ENCODE peak calls at places on chromosomes 16 and 17, in nine cellular contexts. Y is omental fat pad, L is OCI-LY7, M is fibroblast of the aortic adventitia, S is MCF 10A, Q is choroid plexus epithelial cell, U is left ventricle myocardium inferior, W is glutamatergic neuron, F is hepatocyte. B is an unnamed sample.

GRCh38 chr16:27242868-27243590 is 25.5 kb downstream of the NSMCE1 start:
- DNase-seq in Y (peak), L (no peak), M (peak), S (no peak), Q (peak), U (no peak), W (no peak), F (no peak), B (no peak)

GRCh38 chr16:66476328-66477027 is 49.4 kb downstream of the BEAN1 start:
- DNase-seq in Y (no peak), L (peak), M (no peak), S (peak), Q (peak), U (no peak), W (no peak), F (no peak), B (no peak)

GRCh38 chr16:49827806-49828428 is 28.0 kb downstream of the ZNF423 start:
- DNase-seq in Y (no peak), L (no peak), M (peak), S (no peak), Q (no peak), U (no peak), W (no peak), F (no peak), B (no peak)

GRCh38 chr17:73445466-73445865 is 133.7 kb upstream of the CDC42EP4 start:
- DNase-seq in Y (no peak), L (no peak), M (no peak), S (no peak), Q (no peak), U (no peak), W (no peak), F (no peak), B (no peak)

GRCh38 chr17:29524692-29525091 is 42.1 kb downstream of the ABHD15 start:
- DNase-seq in Y (no peak), L (no peak), M (no peak), S (no peak), Q (no peak), U (no peak), W (no peak), F (no peak), B (no peak)

GRCh38 chr16:873243-873661 is 72.7 kb upstream of the GNG13 start:
- DNase-seq in Y (no peak), L (no peak), M (no peak), S (no peak), Q (no peak), U (peak), W (peak), F (no peak), B (no peak)

GRCh38 chr16:22694887-22695382 is 119.0 kb upstream of the HS3ST2 start:
- DNase-seq in Y (no peak), L (no peak), M (peak), S (no peak), Q (peak), U (no peak), W (no peak), F (no peak), B (no peak)

GRCh38 chr16:10266809-10267208 is 84.6 kb upstream of the GRIN2A start:
- DNase-seq in Y (no peak), L (no peak), M (no peak), S (no peak), Q (no peak), U (no peak), W (no peak), F (no peak), B (no peak)

GRCh38 chr17:3535253-3535995 is 22.2 kb downstream of the TRPV3 start:
- DNase-seq in Y (no peak), L (peak), M (peak), S (no peak), Q (peak), U (peak), W (peak), F (peak), B (no peak)

GRCh38 chr16:15032547-15033308 is 23.1 kb downstream of the NTAN1 start:
- DNase-seq in Y (no peak), L (no peak), M (no peak), S (no peak), Q (peak), U (no peak), W (no peak), F (no peak), B (no peak)

GRCh38 chr17:80045703-80046102 is 9.3 kb downstream of the CCDC40 start:
- DNase-seq in Y (no peak), L (no peak), M (no peak), S (no peak), Q (no peak), U (no peak), W (no peak), F (no peak), B (no peak)

GRCh38 chr16:73042807-73043206 is 5.1 kb downstream of the ZFHX3 start:
- DNase-seq in Y (no peak), L (no peak), M (no peak), S (no peak), Q (no peak), U (no peak), W (no peak), F (no peak), B (no peak)

GRCh38 chr17:1156864-1157263 is 22.9 kb downstream of the ABR start:
- DNase-seq in Y (no peak), L (no peak), M (no peak), S (no peak), Q (no peak), U (no peak), W (no peak), F (no peak), B (no peak)

DNA sequence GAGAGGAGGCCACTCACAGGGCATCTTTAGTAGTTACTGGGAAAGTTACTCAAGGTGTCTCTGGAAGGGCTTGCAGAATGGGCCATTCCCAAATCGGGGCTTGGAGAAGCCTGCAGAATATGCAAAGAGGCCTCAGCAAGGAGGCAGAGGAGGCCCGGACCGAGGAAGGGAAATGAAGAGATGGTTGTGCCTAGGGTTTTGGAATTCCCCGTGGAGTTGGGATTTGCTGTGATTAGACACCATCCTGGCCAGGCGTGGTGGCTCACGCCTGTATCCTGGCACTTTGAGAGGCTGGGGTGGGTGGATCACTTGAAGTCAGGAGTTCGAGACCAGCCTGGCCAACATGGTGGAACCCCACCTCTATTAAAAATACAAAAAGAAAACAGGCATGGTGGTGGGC is 193.0 kb downstream of the IRF8 start:
- DNase-seq in Y (no peak), L (no peak), M (no peak), S (no peak), Q (no peak), U (no peak), W (no peak), F (no peak), B (no peak)
- TF ChIP-seq CTCF in Y (no peak), L (no peak), M (no peak), S (no peak), Q (no peak), U (no peak), W (no peak), F (no peak), B (no peak)

GRCh38 chr17:76104140-76104895 is 731 bp upstream of the EXOC7 start:
- DNase-seq in Y (no peak), L (no peak), M (no peak), S (no peak), Q (no peak), U (no peak), W (no peak), F (no peak), B (no peak)

GRCh38 chr17:76102944-76103273 is 678 bp downstream of the EXOC7 start:
- DNase-seq in Y (no peak), L (no peak), M (no peak), S (no peak), Q (no peak), U (no peak), W (no peak), F (no peak), B (no peak)

GRCh38 chr17:76103274-76104139 is at the start of gene EXOC7:
- DNase-seq in Y (peak), L (peak), M (peak), S (peak), Q (peak), U (peak), W (peak), F (peak), B (peak)

GRCh38 chr17:76104896-76105231 is 1.3 kb upstream of the EXOC7 start:
- DNase-seq in Y (no peak), L (no peak), M (no peak), S (no peak), Q (no peak), U (no peak), W (no peak), F (no peak), B (no peak)

GRCh38 chr17:76107507-76107906 is 3.9 kb upstream of the EXOC7 start:
- DNase-seq in Y (no peak), L (peak), M (no peak), S (peak), Q (peak), U (no peak), W (no peak), F (no peak), B (no peak)
- TF ChIP-seq CTCF in Y (no peak), L (peak), M (no peak), S (peak), Q (no peak), U (peak), W (peak), F (peak), B (peak)

DNA sequence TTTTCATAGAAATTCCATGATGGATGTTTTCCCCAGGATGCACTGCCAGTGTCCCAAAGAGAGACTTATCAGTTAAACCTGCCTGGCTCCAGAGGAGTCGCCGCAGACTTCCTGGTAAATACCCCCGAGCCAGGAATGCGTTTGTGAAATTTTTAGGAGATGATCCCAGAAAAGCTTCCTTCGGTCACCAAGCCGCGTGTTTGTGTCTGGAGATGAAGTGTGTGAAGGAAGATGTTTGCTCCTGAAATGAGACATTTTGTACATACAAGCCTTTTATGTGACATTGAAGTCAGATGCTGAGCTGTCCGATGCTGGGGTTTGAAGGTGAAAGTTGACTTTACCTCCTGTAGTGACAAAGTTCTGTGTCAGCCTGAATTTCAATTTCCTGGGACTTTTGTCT is 188.7 kb downstream of the MSI2 start:
- DNase-seq in Y (no peak), L (no peak), M (no peak), S (no peak), Q (no peak), U (no peak), W (no peak), F (no peak), B (no peak)
- TF ChIP-seq CTCF in Y (no peak), L (no peak), M (no peak), S (no peak), Q (no peak), U (no peak), W (no peak), F (no peak), B (no peak)

GRCh38 chr16:30649725-30650368 is 913 bp upstream of the PRR14 start:
- DNase-seq in Y (no peak), L (no peak), M (no peak), S (no peak), Q (no peak), U (no peak), W (no peak), F (no peak), B (no peak)

GRCh38 chr16:30652005-30652296 is 1.2 kb downstream of the PRR14 start:
- DNase-seq in Y (no peak), L (no peak), M (no peak), S (no peak), Q (no peak), U (no peak), W (no peak), F (no peak), B (no peak)

GRCh38 chr16:30652718-30653117 is 2.0 kb downstream of the PRR14 start:
- DNase-seq in Y (no peak), L (no peak), M (no peak), S (no peak), Q (no peak), U (no peak), W (no peak), F (no peak), B (no peak)

GRCh38 chr16:30651124-30652004 is 604 bp downstream of the PRR14 start:
- DNase-seq in Y (peak), L (peak), M (peak), S (peak), Q (peak), U (peak), W (peak), F (peak), B (peak)

DNA sequence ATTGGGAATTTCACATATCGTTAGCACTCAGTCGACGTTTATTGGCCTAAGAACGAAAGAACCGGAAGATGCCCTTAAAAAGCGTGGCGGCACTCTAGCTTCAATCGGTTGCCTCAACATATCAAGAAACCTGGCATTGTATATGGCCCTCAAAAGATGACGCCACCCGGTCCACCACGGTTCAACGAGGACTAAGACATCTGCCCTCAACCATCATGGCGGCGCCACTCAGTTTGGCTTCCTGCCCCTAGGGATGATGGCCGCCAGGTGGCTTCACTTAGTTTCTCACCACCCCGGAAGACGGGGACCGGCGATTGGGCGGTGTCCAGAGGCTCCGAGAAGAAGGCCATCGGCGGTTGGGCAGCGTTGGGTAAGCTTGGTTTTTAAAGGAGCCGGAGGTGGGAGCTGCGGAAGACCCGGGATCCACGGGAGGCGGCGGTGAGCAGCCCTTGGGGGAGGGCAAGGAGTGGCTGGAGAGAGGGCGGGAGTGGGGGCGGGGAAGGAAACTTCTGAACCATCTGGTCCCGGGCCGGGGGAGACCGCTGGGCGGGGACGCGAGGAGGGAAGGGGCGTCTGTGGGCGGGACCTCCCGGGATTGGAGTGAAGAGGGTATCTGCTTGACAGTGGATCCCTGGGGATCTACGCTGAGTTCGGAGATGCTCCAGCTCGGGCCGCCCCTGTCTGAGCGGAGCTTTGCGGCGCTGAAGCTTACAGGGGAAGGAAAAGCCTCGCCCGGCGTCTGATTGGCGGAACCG is at the start of gene PRR14:
- DNase-seq in Y (peak), L (peak), M (peak), S (peak), Q (peak), U (peak), W (peak), F (peak), B (peak)
- TF ChIP-seq CTCF in Y (no peak), L (no peak), M (peak), S (no peak), Q (no peak), U (peak), W (peak), F (no peak), B (no peak)

GRCh38 chr17:40109471-40109824 is 9.1 kb upstream of the NR1D1 start:
- DNase-seq in Y (no peak), L (no peak), M (no peak), S (peak), Q (no peak), U (peak), W (no peak), F (no peak), B (no peak)
- TF ChIP-seq CTCF in Y (no peak), L (peak), M (peak), S (no peak), Q (peak), U (no peak), W (peak), F (peak), B (no peak)

GRCh38 chr17:58127846-58128245 is 20.3 kb upstream of the OR4D1 start:
- DNase-seq in Y (no peak), L (no peak), M (no peak), S (no peak), Q (no peak), U (no peak), W (no peak), F (no peak), B (no peak)

GRCh38 chr17:58119491-58119890 is 28.7 kb upstream of the OR4D1 start:
- DNase-seq in Y (no peak), L (no peak), M (no peak), S (no peak), Q (no peak), U (no peak), W (no peak), F (no peak), B (no peak)

GRCh38 chr17:58117382-58117781 is 30.8 kb upstream of the OR4D1 start:
- DNase-seq in Y (no peak), L (no peak), M (no peak), S (no peak), Q (no peak), U (no peak), W (no peak), F (no peak), B (no peak)

GRCh38 chr17:58120195-58120822 is 27.9 kb upstream of the OR4D1 start:
- DNase-seq in Y (no peak), L (peak), M (peak), S (peak), Q (peak), U (no peak), W (no peak), F (peak), B (no peak)

GRCh38 chr17:58121925-58122324 is 26.3 kb upstream of the OR4D1 start:
- DNase-seq in Y (no peak), L (peak), M (peak), S (peak), Q (peak), U (no peak), W (no peak), F (peak), B (peak)
- TF ChIP-seq CTCF in Y (no peak), L (peak), M (no peak), S (peak), Q (peak), U (peak), W (no peak), F (peak), B (peak)

GRCh38 chr17:81429353-81429774 is 34.1 kb downstream of the BAHCC1 start:
- DNase-seq in Y (no peak), L (no peak), M (peak), S (peak), Q (peak), U (peak), W (no peak), F (peak), B (no peak)
- TF ChIP-seq CTCF in Y (no peak), L (no peak), M (no peak), S (no peak), Q (no peak), U (no peak), W (no peak), F (no peak), B (no peak)

B was measured in D721Med.